ENCODE peak calls at places on chromosomes 6 and 20, in nine cellular contexts. V, U, Y, F, R, Z, I, D and X are unnamed samples.

GRCh38 chr6:293185-294174 is 1.2 kb downstream of the DUSP22 start:
- DNase-seq in V (no peak), U (peak; percentile 50), Y (peak; percentile 42), F (peak; percentile 33), R (no peak), Z (peak; percentile 37), I (no peak), D (peak; percentile 12), X (peak; percentile 38)

GRCh38 chr20:50813801-50814200 is 18.9 kb downstream of the BCAS4 start:
- DNase-seq in V (no peak), U (no peak), Y (no peak), F (peak; percentile 48), R (no peak), Z (no peak), I (no peak), D (no peak), X (no peak)

GRCh38 chr6:9204171-9204570 is 768.8 kb upstream of the SLC35B3 start:
- DNase-seq in V (peak; percentile 54), U (peak; percentile 45), Y (peak; percentile 85), F (peak; percentile 91), R (no peak), Z (peak; percentile 42), I (peak; percentile 36), D (no peak), X (no peak)

GRCh38 chr6:2558861-2559811 is 191.6 kb downstream of the MYLK4 start:
- DNase-seq in V (no peak), U (no peak), Y (peak; percentile 49), F (no peak), R (no peak), Z (no peak), I (no peak), D (no peak), X (no peak)

GRCh38 chr6:79173378-79173777 is 61.1 kb downstream of the HMGN3 start:
- DNase-seq in V (no peak), U (no peak), Y (no peak), F (no peak), R (no peak), Z (no peak), I (no peak), D (no peak), X (no peak)

GRCh38 chr6:1200706-1201105 is 111.2 kb upstream of the FOXQ1 start:
- DNase-seq in V (no peak), U (peak; percentile 9), Y (peak; percentile 8), F (no peak), R (no peak), Z (no peak), I (no peak), D (no peak), X (no peak)

GRCh38 chr6:21426841-21427490 is 166.6 kb upstream of the SOX4 start:
- DNase-seq in V (no peak), U (peak; percentile 40), Y (peak; percentile 28), F (no peak), R (no peak), Z (peak; percentile 42), I (no peak), D (no peak), X (no peak)

GRCh38 chr6:111185954-111186353 is 98.7 kb downstream of the SLC16A10 start:
- DNase-seq in V (no peak), U (no peak), Y (no peak), F (no peak), R (no peak), Z (no peak), I (no peak), D (no peak), X (no peak)

GRCh38 chr6:74320076-74320475 is 624.1 kb downstream of the CD109 start:
- DNase-seq in V (no peak), U (no peak), Y (peak; percentile 2), F (no peak), R (no peak), Z (no peak), I (no peak), D (no peak), X (no peak)

GRCh38 chr20:21826946-21827345 is 121.5 kb downstream of the PAX1 start:
- DNase-seq in V (no peak), U (no peak), Y (no peak), F (no peak), R (no peak), Z (no peak), I (no peak), D (no peak), X (no peak)

GRCh38 chr6:119077643-119078448 is 618 bp downstream of the FAM184A start:
- DNase-seq in V (peak; percentile 18), U (peak; percentile 29), Y (peak; percentile 45), F (peak; percentile 7), R (no peak), Z (no peak), I (peak; percentile 18), D (peak; percentile 42), X (peak; percentile 27)

GRCh38 chr6:89145962-89146747 is at the start of gene PM20D2:
- DNase-seq in V (no peak), U (peak; percentile 72), Y (peak; percentile 81), F (peak; percentile 51), R (peak; percentile 41), Z (peak; percentile 66), I (peak; percentile 73), D (peak; percentile 50), X (peak; percentile 72)